ENCODE peak calls at places on chromosomes 2 and 18, in seven cellular contexts. S is stimulated activated CD4-positive, alpha-beta T cell treated with anti-CD3 and anti-CD28 coated beads, Interleukin-2, amount 100 ng/mL, for 48 hours; M is fibroblast of mammary gland; A is activated CD8-positive, alpha-beta memory T cell treated with anti-CD3 and anti-CD28 coated beads, Interleukin-2, amount 50 U/mL, for 48 hours; E is prostate gland; J is sigmoid colon; F is Peyer's patch. Y is an unnamed sample.

GRCh38 chr2:10424051-10424450 is 24.1 kb downstream of the ODC1 start:
- DNase-seq in S (no peak), M (peak), E (no peak), A (no peak), J (no peak), F (no peak), Y (no peak)

GRCh38 chr2:118723394-118723793 is 124.1 kb downstream of the EN1 start:
- DNase-seq in E (no peak), J (no peak), F (no peak), M (no peak), A (no peak), S (no peak), Y (no peak)

GRCh38 chr2:138708682-138709241 is 71.4 kb downstream of the NXPH2 start:
- DNase-seq in E (no peak), A (no peak), F (no peak), S (no peak), M (peak), J (no peak), Y (no peak)

GRCh38 chr2:47403829-47404228 is 873 bp downstream of the MSH2 start:
- DNase-seq in E (no peak), S (no peak), A (peak), J (no peak), F (no peak), M (peak), Y (no peak)

GRCh38 chr2:155830817-155831579 is 501.5 kb downstream of the NR4A2 start:
- DNase-seq in E (no peak), M (no peak), J (no peak), F (no peak), A (no peak), S (no peak), Y (no peak)

GRCh38 chr18:52334896-52335295 is 5.1 kb upstream of the DCC start:
- DNase-seq in F (no peak), E (no peak), S (no peak), M (peak), A (no peak), J (no peak), Y (no peak)

GRCh38 chr2:176172748-176173586 is 15.5 kb upstream of the HOXD1 start:
- DNase-seq in F (no peak), E (no peak), A (no peak), S (no peak), M (no peak), J (no peak), Y (no peak)

GRCh38 chr2:3840611-3841010 is 137.2 kb downstream of the DCDC2C start:
- DNase-seq in J (no peak), M (no peak), A (no peak), S (no peak), F (no peak), E (no peak), Y (no peak)

GRCh38 chr2:237686659-237687136 is 59.3 kb downstream of the LRRFIP1 start:
- DNase-seq in F (no peak), M (peak), A (no peak), E (no peak), S (no peak), J (peak), Y (no peak)

GRCh38 chr2:230952226-230952956 is 27.3 kb upstream of the GPR55 start:
- DNase-seq in S (no peak), A (no peak), M (no peak), E (no peak), J (no peak), F (no peak), Y (no peak)

GRCh38 chr2:142150453-142150852 is 19.6 kb upstream of the LRP1B start:
- DNase-seq in S (no peak), E (no peak), M (no peak), F (no peak), A (no peak), J (no peak), Y (no peak)

GRCh38 chr2:224039080-224039769 is at the start of gene SERPINE2:
- DNase-seq in J (peak), F (peak), E (peak), S (peak), M (peak), A (peak), Y (peak)

GRCh38 chr2:157792345-157793052 is 83.6 kb downstream of the ACVR1 start:
- DNase-seq in J (no peak), F (no peak), M (peak), S (no peak), E (no peak), A (no peak), Y (no peak)

GRCh38 chr2:38771632-38772031 is 6.4 kb upstream of the GEMIN6 start:
- DNase-seq in F (no peak), J (no peak), A (no peak), S (no peak), M (peak), E (no peak), Y (no peak)

GRCh38 chr2:118197011-118197695 is 108.9 kb downstream of the INSIG2 start:
- DNase-seq in S (no peak), F (no peak), E (no peak), J (no peak), M (peak), A (no peak), Y (no peak)

GRCh38 chr2:108633379-108633778 is 85.9 kb upstream of the RANBP2 start:
- DNase-seq in F (no peak), E (no peak), S (no peak), M (no peak), A (no peak), J (no peak), Y (no peak)

GRCh38 chr2:47205576-47206141 is 50.6 kb upstream of the STPG4 start:
- DNase-seq in F (peak), J (no peak), M (peak), A (no peak), S (no peak), E (no peak), Y (no peak)

GRCh38 chr18:9403795-9404564 is 69.4 kb downstream of the TWSG1 start:
- DNase-seq in E (no peak), S (no peak), M (peak), F (no peak), J (no peak), A (no peak), Y (no peak)

GRCh38 chr2:127226520-127227263 is 6.6 kb upstream of the CYP27C1 start:
- DNase-seq in M (peak), E (peak), J (no peak), S (no peak), F (peak), A (peak), Y (no peak)

GRCh38 chr2:9313443-9313842 is 106.8 kb downstream of the ASAP2 start:
- DNase-seq in M (peak), S (no peak), A (no peak), E (no peak), J (no peak), F (no peak), Y (no peak)

GRCh38 chr2:65364054-65364651 is 68.2 kb downstream of the SPRED2 start:
- DNase-seq in J (no peak), E (no peak), A (no peak), S (no peak), M (no peak), F (no peak), Y (no peak)

GRCh38 chr2:241870081-241870541 is 582 bp downstream of the RTP5 start:
- DNase-seq in A (no peak), F (no peak), S (no peak), E (no peak), M (no peak), J (no peak), Y (no peak)

GRCh38 chr2:36277146-36277808 is 78.3 kb upstream of the CRIM1 start:
- DNase-seq in J (no peak), M (peak), S (no peak), F (no peak), E (no peak), A (no peak), Y (no peak)

GRCh38 chr2:103161456-103162289 is 399.8 kb downstream of the TMEM182 start:
- DNase-seq in S (peak), F (no peak), J (no peak), A (no peak), E (peak), M (peak), Y (no peak)

GRCh38 chr2:39424951-39425350 is 12.1 kb downstream of the MAP4K3 start:
- DNase-seq in J (no peak), A (no peak), M (no peak), F (no peak), E (no peak), S (no peak), Y (no peak)

GRCh38 chr2:39325966-39326365 is 82.2 kb upstream of the CDKL4 start:
- DNase-seq in E (no peak), A (no peak), J (no peak), S (no peak), F (no peak), M (peak), Y (no peak)

GRCh38 chr2:218569661-218570500 is 1.2 kb downstream of the CNOT9 start:
- DNase-seq in E (peak), J (no peak), S (no peak), M (peak), F (no peak), A (no peak), Y (peak)

GRCh38 chr2:218853766-218854165 is 5.8 kb upstream of the WNT6 start:
- DNase-seq in S (no peak), F (no peak), J (peak), M (peak), A (peak), E (no peak), Y (no peak)

GRCh38 chr2:43070676-43071491 is 155.5 kb downstream of the ZFP36L2 start:
- DNase-seq in E (no peak), M (peak), J (no peak), F (no peak), S (no peak), A (no peak), Y (no peak)

GRCh38 chr2:63488118-63488713 is 100.1 kb downstream of the WDPCP start:
- DNase-seq in S (no peak), A (no peak), M (peak), F (no peak), J (no peak), E (no peak), Y (no peak)

GRCh38 chr18:50737127-50737526 is 82.7 kb downstream of the MRO start:
- DNase-seq in A (no peak), M (no peak), S (no peak), E (no peak), F (no peak), J (no peak), Y (no peak)

Y was measured in CD4-positive, alpha-beta memory T cell.